ENCODE peak calls at places on chromosomes 5 and 9, in seven cellular contexts. I, N, H, A, F, W and Z are unnamed samples.

GRCh38 chr5:117947836-117948235 is 1040.5 kb downstream of the DTWD2 start:
- DNase-seq in W (no peak), A (no peak), I (no peak), F (no peak), N (no peak), H (no peak), Z (no peak)

GRCh38 chr9:123304340-123304691 is 35.9 kb upstream of the STRBP start:
- DNase-seq in H (no peak), I (no peak), A (no peak), N (no peak), F (no peak), W (no peak), Z (no peak)

GRCh38 chr5:75614165-75614564 is 2.9 kb downstream of the ANKDD1B start:
- DNase-seq in I (no peak), N (no peak), W (no peak), H (no peak), A (no peak), F (no peak), Z (no peak)

GRCh38 chr9:16132513-16132912 is 579.7 kb downstream of the CCDC171 start:
- DNase-seq in W (no peak), H (no peak), N (no peak), F (peak), A (peak), I (no peak), Z (no peak)

GRCh38 chr5:143359869-143360268 is 43.6 kb downstream of the NR3C1 start:
- DNase-seq in I (no peak), H (no peak), A (no peak), W (no peak), F (no peak), N (no peak), Z (no peak)

GRCh38 chr5:123814796-123815479 is 303.0 kb downstream of the CSNK1G3 start:
- DNase-seq in N (no peak), F (no peak), I (no peak), A (peak), H (no peak), W (no peak), Z (no peak)

GRCh38 chr5:1939256-1939655 is 56.5 kb upstream of the IRX4 start:
- DNase-seq in F (no peak), A (no peak), N (no peak), I (no peak), W (no peak), H (no peak), Z (no peak)

GRCh38 chr5:83720805-83721431 is at the start of gene HAPLN1:
- DNase-seq in N (no peak), F (no peak), A (no peak), I (no peak), H (no peak), W (peak), Z (no peak)

GRCh38 chr9:37414503-37414943 is 8.0 kb upstream of the GRHPR start:
- DNase-seq in I (no peak), A (no peak), F (no peak), W (no peak), H (no peak), N (no peak), Z (no peak)

GRCh38 chr5:1293997-1294838 is 650 bp downstream of the TERT start:
- DNase-seq in I (peak), W (peak), N (no peak), F (no peak), H (no peak), A (no peak), Z (no peak)

GRCh38 chr5:151523335-151523734 is 67.8 kb downstream of the FAT2 start:
- DNase-seq in N (no peak), W (peak), H (peak), A (peak), I (no peak), F (peak), Z (no peak)

GRCh38 chr5:1730487-1730847 is 69.2 kb downstream of the MRPL36 start:
- DNase-seq in W (peak), F (no peak), H (no peak), I (no peak), N (no peak), A (no peak), Z (peak)

GRCh38 chr9:93680445-93681315 is 104.3 kb downstream of the PHF2 start:
- DNase-seq in A (no peak), I (peak), W (no peak), F (no peak), N (peak), H (no peak), Z (peak)

GRCh38 chr5:119417891-119418781 is 34.2 kb upstream of the HSD17B4 start:
- DNase-seq in N (no peak), W (no peak), A (peak), H (no peak), F (peak), I (no peak), Z (no peak)

GRCh38 chr9:22211588-22212360 is 202.7 kb upstream of the CDKN2B start:
- DNase-seq in A (peak), W (peak), I (no peak), N (no peak), F (peak), H (peak), Z (no peak)

GRCh38 chr9:76562511-76562911 is 103.5 kb downstream of the GCNT1 start:
- DNase-seq in W (peak), A (peak), F (peak), I (no peak), H (no peak), N (no peak), Z (no peak)

GRCh38 chr9:76560481-76560891 is 101.5 kb downstream of the GCNT1 start:
- DNase-seq in N (no peak), A (peak), W (no peak), H (no peak), I (no peak), F (peak), Z (no peak)

GRCh38 chr9:76559283-76559682 is 100.3 kb downstream of the GCNT1 start:
- DNase-seq in F (no peak), W (no peak), N (no peak), H (no peak), I (no peak), A (no peak), Z (no peak)

GRCh38 chr9:76564300-76564699 is 105.3 kb downstream of the GCNT1 start:
- DNase-seq in I (no peak), F (no peak), H (no peak), A (peak), W (no peak), N (no peak), Z (no peak)

GRCh38 chr9:76561887-76562286 is 102.9 kb downstream of the GCNT1 start:
- DNase-seq in I (no peak), A (no peak), W (no peak), F (no peak), N (no peak), H (no peak), Z (no peak)
- H3K27ac ChIP-seq in I (no peak), A (no peak), W (peak), F (no peak), N (no peak), H (no peak), Z (peak)

GRCh38 chr5:142181096-142181495 is 72.5 kb downstream of the NDFIP1 start:
- DNase-seq in I (no peak), N (no peak), H (no peak), A (no peak), F (no peak), W (no peak), Z (no peak)
- TF ChIP-seq CTCF in I (no peak), N (no peak), H (no peak), A (no peak), F (no peak), W (no peak), Z (no peak)

DNA sequence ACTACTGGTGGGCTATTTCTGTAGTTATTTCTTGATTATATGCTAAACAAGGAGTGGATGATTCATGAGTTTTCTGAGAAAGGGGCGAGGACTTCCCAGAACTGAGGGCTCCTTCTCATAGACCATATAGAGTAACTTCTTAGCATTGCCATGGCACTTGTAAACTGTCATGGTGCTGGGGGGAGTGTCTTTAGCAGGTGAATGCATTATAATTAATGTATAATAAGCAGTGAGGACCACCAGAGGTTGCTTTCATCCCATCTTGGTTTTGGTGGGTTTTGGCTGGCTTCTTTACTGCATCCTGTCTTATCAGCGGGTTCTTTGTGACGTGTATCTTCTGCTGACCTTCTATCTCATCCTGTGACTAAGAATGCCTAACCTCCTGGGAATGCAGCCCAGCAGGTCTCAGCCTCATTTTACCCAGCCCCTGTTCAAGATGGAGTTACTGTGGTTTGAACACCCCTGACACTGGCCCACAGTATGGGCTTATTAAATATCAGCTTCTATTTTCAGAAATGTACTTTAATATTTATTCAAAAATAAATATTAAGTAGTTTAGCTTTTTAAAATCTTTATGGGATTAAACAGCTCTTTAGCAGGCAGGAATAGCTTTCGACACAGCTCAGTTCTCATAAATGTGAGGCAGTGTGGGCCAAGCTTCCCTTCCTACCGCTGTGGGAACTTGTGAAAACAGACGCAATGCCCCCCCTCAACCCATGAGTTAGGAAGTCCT is 44.4 kb downstream of the GALNT12 start:
- DNase-seq in H (no peak), N (no peak), I (no peak), A (peak), W (no peak), F (peak), Z (no peak)
- H3K27ac ChIP-seq in H (no peak), N (no peak), I (no peak), A (peak), W (no peak), F (no peak), Z (no peak)

GRCh38 chr5:37838152-37838932 is 1.5 kb downstream of the GDNF start:
- DNase-seq in F (no peak), N (no peak), A (peak), I (no peak), W (peak), H (peak), Z (no peak)
- TF ChIP-seq CTCF in F (peak), N (no peak), A (peak), I (no peak), W (peak), H (no peak), Z (no peak)

GRCh38 chr9:5608298-5609254 is 20.3 kb upstream of the RIC1 start:
- DNase-seq in A (no peak), H (no peak), N (no peak), I (no peak), F (no peak), W (no peak), Z (no peak)
- H3K27ac ChIP-seq in A (no peak), H (no peak), N (peak), I (no peak), F (no peak), W (peak), Z (peak)

GRCh38 chr9:88272986-88273385 is 115.3 kb upstream of the SPIN1 start:
- DNase-seq in W (no peak), H (no peak), I (no peak), A (no peak), N (no peak), F (no peak), Z (no peak)
- TF ChIP-seq CTCF in W (no peak), H (no peak), I (no peak), A (no peak), N (no peak), F (peak), Z (no peak)